ENCODE peak calls at places on chromosomes 4 and X, in four cellular contexts. A is MM.1S, T is astrocyte, X is Karpas-422. Z is an unnamed sample. For H3K9me3, the result is how much of the 10 kb centered on the place peaks cover.

GRCh38 chr4:7985891-7986441 is 46.3 kb upstream of the AFAP1 start:
- DNase-seq in X (no peak), T (no peak), A (no peak), Z (no peak)

GRCh38 chrX:22397566-22397965 is 124.9 kb downstream of the CBLL2 start:
- DNase-seq in T (peak), A (no peak), X (no peak), Z (no peak)

GRCh38 chr4:170089743-170090666 is at the start of gene AADAT:
- DNase-seq in X (no peak), A (peak), T (peak), Z (peak)

GRCh38 chr4:15336410-15337184 is 91.2 kb upstream of the C1QTNF7 start:
- DNase-seq in X (no peak), T (peak), A (no peak), Z (no peak)

GRCh38 chrX:135605906-135606305 is 85.4 kb downstream of the INTS6L start:
- DNase-seq in A (no peak), X (no peak), T (no peak), Z (no peak)

GRCh38 chr4:102263024-102263787 is 82.1 kb downstream of the SLC39A8 start:
- DNase-seq in A (peak), T (peak), X (peak), Z (peak)

GRCh38 chrX:46325312-46325877 is 219.8 kb downstream of the ZNF674 start:
- DNase-seq in T (peak), A (no peak), X (no peak), Z (peak)

GRCh38 chrX:150693782-150694574 is 782 bp downstream of the MTMR1 start:
- DNase-seq in X (peak), T (peak), A (peak), Z (peak)

GRCh38 chrX:106927700-106928099 is 7.5 kb downstream of the CLDN2 start:
- DNase-seq in T (no peak), X (no peak), A (no peak), Z (no peak)

GRCh38 chr4:39609454-39609911 is 29.2 kb downstream of the SMIM14 start:
- DNase-seq in A (no peak), X (no peak), T (no peak), Z (no peak)

GRCh38 chrX:108701633-108702032 is 34.7 kb downstream of the IRS4 start:
- DNase-seq in X (no peak), T (no peak), A (no peak), Z (no peak)

GRCh38 chrX:38347136-38347535 is 5.3 kb upstream of the OTC start:
- DNase-seq in T (peak), A (no peak), X (no peak), Z (no peak)

GRCh38 chr4:11079171-11079570 is 349.5 kb downstream of the HS3ST1 start:
- DNase-seq in A (no peak), T (peak), X (no peak), Z (no peak)

GRCh38 chr4:167020410-167020809 is 213.9 kb downstream of the SPOCK3 start:
- DNase-seq in A (no peak), X (no peak), T (no peak), Z (peak)

GRCh38 chr4:155660436-155660835 is 6.2 kb upstream of the GUCY1A1 start:
- DNase-seq in T (no peak), X (peak), A (no peak), Z (no peak)

GRCh38 chr4:139921551-139922184 is 232.3 kb downstream of the MAML3 start:
- DNase-seq in A (no peak), X (no peak), T (no peak), Z (peak)

GRCh38 chrX:45801554-45801953 is 600.9 kb upstream of the DIPK2B start:
- DNase-seq in A (peak), X (peak), T (no peak), Z (peak)

GRCh38 chrX:129934461-129934860 is 28.5 kb downstream of the UTP14A start:
- DNase-seq in A (no peak), X (no peak), T (no peak), Z (peak)

GRCh38 chrX:22314211-22314610 is 41.5 kb downstream of the CBLL2 start:
- DNase-seq in X (no peak), T (no peak), A (no peak), Z (no peak)

GRCh38 chr4:83389037-83389755 is 54.5 kb upstream of the HPSE start:
- DNase-seq in X (peak), T (no peak), A (peak), Z (no peak)

GRCh38 chrX:148049441-148049840 is 68.3 kb downstream of the FMR1NB start:
- DNase-seq in X (peak), A (peak), T (peak), Z (peak)

GRCh38 chr4:184313058-184313709 is 95.5 kb upstream of the ENPP6 start:
- DNase-seq in A (no peak), T (no peak), X (no peak), Z (no peak)

GRCh38 chr4:163137581-163137980 is 29.1 kb downstream of the NAF1 start:
- DNase-seq in T (peak), X (no peak), A (no peak), Z (no peak)

GRCh38 chrX:134377537-134377936 is 82.4 kb upstream of the HPRT1 start:
- DNase-seq in T (peak), X (peak), A (peak), Z (peak)

GRCh38 chrX:56219702-56220101 is 12.5 kb upstream of the KLF8 start:
- DNase-seq in X (peak), A (peak), T (no peak), Z (peak)

GRCh38 chr4:55359397-55359916 is 13.4 kb downstream of the SRD5A3 start:
- DNase-seq in A (no peak), T (peak), X (no peak), Z (no peak)

GRCh38 chrX:154082396-154083133 is 15.0 kb downstream of the MECP2 start:
- DNase-seq in X (no peak), T (peak), A (no peak), Z (no peak)

GRCh38 chrX:129606918-129607317 is 47.8 kb downstream of the APLN start:
- DNase-seq in X (peak), T (no peak), A (peak), Z (peak)

GRCh38 chr4:86451560-86452322 is 91.9 kb upstream of the MAPK10 start:
- DNase-seq in A (no peak), X (no peak), T (peak), Z (peak)

GRCh38 chrX:21166302-21166982 is 207.8 kb upstream of the CNKSR2 start:
- DNase-seq in A (no peak), T (peak), X (no peak), Z (no peak)

GRCh38 chr4:83114576-83114975 is at the start of gene PLAC8:
- DNase-seq in X (no peak), T (peak), A (peak), Z (no peak)

GRCh38 chr4:24472514-24473308 is 111.6 kb downstream of the DHX15 start:
- DNase-seq in T (peak), A (peak), X (peak), Z (peak)
- H3K9ac ChIP-seq in T (peak), A (peak), X (peak), Z (no peak)

GRCh38 chr4:48997962-48998361 is 11.9 kb downstream of the CWH43 start:
- DNase-seq in A (no peak), X (no peak), T (no peak), Z (no peak)

GRCh38 chr4:49002931-49003330 is 16.9 kb downstream of the CWH43 start:
- DNase-seq in A (no peak), X (no peak), T (no peak), Z (no peak)

GRCh38 chr4:48998440-48998839 is 12.4 kb downstream of the CWH43 start:
- DNase-seq in A (no peak), T (no peak), X (no peak), Z (no peak)

GRCh38 chr4:49000806-49001205 is 14.7 kb downstream of the CWH43 start:
- DNase-seq in T (no peak), A (no peak), X (no peak), Z (no peak)
- H3K9me3 ChIP-seq in T (under half), A (under half), X (under half), Z (under half)

DNA sequence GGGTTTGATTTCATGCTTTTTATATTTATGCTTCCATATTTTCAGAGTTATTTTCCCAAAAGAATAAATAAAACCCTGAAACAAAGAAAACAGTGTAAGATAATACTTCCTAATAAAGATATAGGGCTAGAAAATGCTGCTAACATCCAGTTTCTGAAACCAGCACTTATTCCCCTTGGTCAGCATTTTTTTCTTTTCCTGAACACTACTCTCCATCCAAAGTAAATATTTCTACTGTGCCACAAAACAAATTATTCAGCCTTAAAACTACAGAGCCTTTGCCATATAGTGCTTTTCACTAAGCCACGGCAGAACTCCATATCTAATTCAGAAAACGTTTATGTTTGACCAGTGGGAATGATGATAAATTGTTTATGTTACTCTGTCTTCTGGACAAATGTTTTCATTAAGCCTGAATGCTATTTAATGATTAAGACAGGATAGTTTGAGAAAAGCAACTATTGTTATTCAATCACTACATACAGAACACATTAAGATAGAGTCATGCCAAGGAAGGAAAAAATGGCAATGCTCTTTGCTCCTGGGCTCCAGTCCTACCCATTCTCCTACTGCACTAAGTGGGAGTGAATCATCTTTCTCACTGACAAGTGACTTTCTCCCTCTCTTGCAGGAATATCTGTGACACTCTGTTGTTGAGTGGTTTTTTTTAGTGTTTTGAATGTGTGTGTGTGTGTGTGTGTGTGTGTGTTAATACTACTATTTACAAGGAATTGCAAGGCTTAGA is 723.9 kb downstream of the FAT4 start:
- DNase-seq in A (no peak), T (no peak), X (no peak), Z (no peak)
- H3K4me3 ChIP-seq in A (no peak), T (no peak), X (no peak), Z (no peak)

DNA sequence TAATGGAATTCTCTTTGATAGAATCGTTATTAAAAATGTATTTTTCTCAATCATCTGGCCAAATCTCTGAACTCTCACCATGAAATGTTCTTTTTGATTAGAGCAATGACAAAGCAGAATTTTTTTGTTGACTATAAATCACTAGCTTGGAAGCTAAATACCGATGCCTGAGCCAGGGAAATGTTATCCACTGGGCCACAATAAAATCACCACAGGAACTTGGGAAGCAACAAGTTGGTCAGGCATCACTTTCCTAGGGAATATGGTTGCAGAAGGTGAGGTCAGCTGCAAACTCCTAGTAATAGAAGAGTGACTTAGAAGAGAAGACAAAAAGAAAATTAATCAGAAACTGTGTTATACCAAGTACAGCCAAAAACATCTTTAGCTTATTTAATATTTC is 60.6 kb upstream of the CFAP47 start:
- DNase-seq in A (no peak), X (no peak), T (no peak), Z (no peak)
- H3K9ac ChIP-seq in A (no peak), X (no peak), T (no peak), Z (no peak)

GRCh38 chr4:141971854-141972253 is 335.5 kb downstream of the IL15 start:
- DNase-seq in T (no peak), A (no peak), X (no peak), Z (no peak)

GRCh38 chr4:141972950-141973349 is 336.6 kb downstream of the IL15 start:
- DNase-seq in A (no peak), T (no peak), X (no peak), Z (no peak)

GRCh38 chr4:141977433-141977832 is 341.1 kb downstream of the IL15 start:
- DNase-seq in X (no peak), T (no peak), A (peak), Z (no peak)
- H3K9me3 ChIP-seq in X (under half), T (under half), A (under half), Z (under half)

DNA sequence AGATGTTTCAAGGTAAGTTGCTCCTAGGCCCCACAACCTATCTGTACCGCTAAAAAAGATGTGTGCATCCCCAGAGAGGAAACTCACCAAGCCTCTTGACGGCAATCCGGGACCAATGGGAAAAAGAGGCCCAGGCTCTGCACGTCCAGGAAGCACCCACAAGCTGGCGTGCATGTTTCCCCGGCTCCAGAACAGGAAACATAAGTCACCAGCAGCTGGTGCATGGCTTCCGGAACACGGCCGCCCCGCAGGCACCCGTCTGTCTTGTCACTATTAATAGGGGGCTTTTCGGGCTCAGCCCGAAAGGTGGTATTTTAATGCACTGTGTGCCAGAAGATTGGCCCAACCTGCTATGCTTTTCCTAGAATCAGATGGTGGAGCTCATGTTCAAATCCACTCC is 22.2 kb downstream of the CRMP1 start:
- DNase-seq in A (no peak), X (peak), T (no peak), Z (no peak)
- H3K4me3 ChIP-seq in A (no peak), X (no peak), T (no peak), Z (no peak)

DNA sequence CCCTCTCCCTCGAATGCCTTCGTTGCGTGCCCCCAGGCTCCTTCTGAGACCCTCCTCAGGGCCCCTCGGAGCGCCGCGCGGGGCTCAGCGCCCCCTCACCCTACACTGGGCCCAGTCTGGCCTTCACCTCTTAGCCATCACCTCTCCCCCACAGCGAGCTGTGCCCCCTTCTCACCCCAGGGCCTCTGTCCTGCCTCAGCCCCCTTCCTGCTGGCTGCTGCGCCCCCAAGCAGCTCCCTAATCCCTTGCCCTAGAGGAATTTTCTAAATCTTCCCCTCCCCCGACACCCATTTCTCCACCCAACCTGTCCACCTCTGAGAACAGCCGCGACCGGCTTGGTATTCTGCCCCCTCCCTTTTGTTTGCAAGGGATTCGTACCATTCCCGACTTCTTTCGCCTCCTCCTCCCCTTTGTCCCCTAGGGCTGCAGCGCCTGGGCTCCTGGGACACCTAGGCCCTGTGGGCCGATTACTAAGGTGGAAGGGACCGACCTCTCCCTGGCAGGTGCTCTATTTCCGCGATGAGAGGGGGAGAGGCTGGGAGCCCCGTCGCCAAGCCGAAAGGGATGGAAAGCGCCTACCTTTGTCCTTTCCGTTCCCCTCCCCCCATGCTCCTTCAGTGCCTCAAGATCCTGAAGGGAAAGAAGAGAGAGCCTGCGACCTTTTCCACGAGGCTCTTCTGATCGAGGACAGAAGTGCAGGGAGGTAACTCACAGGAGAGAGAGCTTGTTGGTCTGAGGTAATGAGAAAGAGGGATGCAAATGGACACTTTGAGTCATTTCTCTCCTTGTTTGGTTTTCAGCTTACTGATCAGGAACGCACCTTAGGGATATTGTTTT is 10.9 kb downstream of the DLG3 start:
- DNase-seq in A (no peak), X (no peak), T (no peak), Z (peak)
- H3K9ac ChIP-seq in A (peak), X (no peak), T (peak), Z (peak)

GRCh38 chrX:85018471-85018870 is 14.8 kb downstream of the APOOL start:
- DNase-seq in T (no peak), A (no peak), X (no peak), Z (no peak)

GRCh38 chrX:85012098-85012497 is 8.4 kb downstream of the APOOL start:
- DNase-seq in T (no peak), X (no peak), A (no peak), Z (no peak)

GRCh38 chrX:85020216-85020615 is 16.5 kb downstream of the APOOL start:
- DNase-seq in A (no peak), X (no peak), T (no peak), Z (no peak)

DNA sequence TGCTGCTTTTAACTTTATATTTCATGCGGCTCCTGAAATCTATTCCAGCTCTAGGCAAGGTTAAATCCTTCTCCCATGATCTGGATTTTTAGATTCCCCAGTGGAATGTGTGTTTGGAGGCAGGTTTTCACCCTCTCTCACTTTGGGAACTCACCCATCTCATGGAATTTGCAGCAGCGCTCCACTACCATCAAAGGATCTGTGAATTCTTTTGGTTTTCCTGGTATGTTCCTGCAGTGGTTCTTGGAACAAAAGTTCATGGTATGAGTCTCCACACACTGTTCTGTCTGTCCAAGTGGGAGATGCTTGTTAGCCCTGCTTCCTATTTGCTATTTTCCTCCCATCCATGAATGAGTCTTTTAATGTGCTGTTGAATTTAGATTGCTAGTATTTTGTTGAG is 14.0 kb downstream of the APOOL start:
- DNase-seq in X (no peak), T (peak), A (no peak), Z (no peak)
- H3K9me3 ChIP-seq in X (under half), T (under half), A (under half), Z (under half)

Z was measured in neural progenitor cell.